ENCODE peak calls at places on chromosomes 6 and 20, in ten cellular contexts. One of them, this sample, is unnamed.

GRCh38 chr20:14478126-14478525 is 140.7 kb upstream of the FLRT3 start:
- DNase-seq in prostate gland: no peak
- DNase-seq in left ventricle myocardium inferior: no peak
- DNase-seq in GM13977: no peak
- DNase-seq in cardiac muscle cell: no peak
- DNase-seq in PC-3: no peak
- DNase-seq in astrocyte of the cerebellum: no peak
- DNase-seq in brain microvascular endothelial cell: no peak
- DNase-seq in MCF 10A: peak
- DNase-seq in fibroblast of lung: no peak
- DNase-seq in this sample: no peak

GRCh38 chr6:166825553-166826145 is 130.7 kb downstream of the RNASET2 start:
- DNase-seq in fibroblast of lung: peak
- DNase-seq in cardiac muscle cell: peak
- DNase-seq in brain microvascular endothelial cell: peak
- DNase-seq in prostate gland: no peak
- DNase-seq in left ventricle myocardium inferior: no peak
- DNase-seq in astrocyte of the cerebellum: peak
- DNase-seq in GM13977: no peak
- DNase-seq in PC-3: peak
- DNase-seq in MCF 10A: peak
- DNase-seq in this sample: no peak

GRCh38 chr6:4635666-4636065 is 140.5 kb upstream of the CDYL start:
- DNase-seq in GM13977: no peak
- DNase-seq in MCF 10A: peak
- DNase-seq in left ventricle myocardium inferior: no peak
- DNase-seq in prostate gland: no peak
- DNase-seq in fibroblast of lung: no peak
- DNase-seq in cardiac muscle cell: peak
- DNase-seq in astrocyte of the cerebellum: no peak
- DNase-seq in brain microvascular endothelial cell: no peak
- DNase-seq in PC-3: no peak
- DNase-seq in this sample: no peak

GRCh38 chr20:50992733-50993457 is 30.0 kb downstream of the KCNG1 start:
- DNase-seq in cardiac muscle cell: peak
- DNase-seq in fibroblast of lung: peak
- DNase-seq in brain microvascular endothelial cell: peak
- DNase-seq in prostate gland: peak
- DNase-seq in GM13977: peak
- DNase-seq in left ventricle myocardium inferior: no peak
- DNase-seq in astrocyte of the cerebellum: peak
- DNase-seq in PC-3: peak
- DNase-seq in MCF 10A: peak
- DNase-seq in this sample: peak

GRCh38 chr20:53837126-53837826 is 233.1 kb downstream of the BCAS1 start:
- DNase-seq in GM13977: no peak
- DNase-seq in MCF 10A: no peak
- DNase-seq in fibroblast of lung: no peak
- DNase-seq in left ventricle myocardium inferior: no peak
- DNase-seq in cardiac muscle cell: no peak
- DNase-seq in prostate gland: no peak
- DNase-seq in brain microvascular endothelial cell: no peak
- DNase-seq in astrocyte of the cerebellum: no peak
- DNase-seq in PC-3: no peak
- DNase-seq in this sample: no peak

GRCh38 chr20:9829835-9830234 is 9.0 kb downstream of the PAK5 start:
- DNase-seq in prostate gland: no peak
- DNase-seq in cardiac muscle cell: no peak
- DNase-seq in astrocyte of the cerebellum: no peak
- DNase-seq in GM13977: no peak
- DNase-seq in brain microvascular endothelial cell: no peak
- DNase-seq in MCF 10A: no peak
- DNase-seq in PC-3: no peak
- DNase-seq in left ventricle myocardium inferior: no peak
- DNase-seq in fibroblast of lung: no peak
- DNase-seq in this sample: no peak

GRCh38 chr6:31966506-31966905 is 5.4 kb downstream of the DXO start:
- DNase-seq in brain microvascular endothelial cell: no peak
- DNase-seq in MCF 10A: no peak
- DNase-seq in prostate gland: no peak
- DNase-seq in fibroblast of lung: no peak
- DNase-seq in left ventricle myocardium inferior: no peak
- DNase-seq in PC-3: no peak
- DNase-seq in cardiac muscle cell: no peak
- DNase-seq in astrocyte of the cerebellum: no peak
- DNase-seq in GM13977: no peak
- DNase-seq in this sample: no peak

GRCh38 chr6:149888113-149888512 is 9.8 kb downstream of the RAET1E start:
- DNase-seq in prostate gland: no peak
- DNase-seq in brain microvascular endothelial cell: no peak
- DNase-seq in astrocyte of the cerebellum: no peak
- DNase-seq in PC-3: no peak
- DNase-seq in cardiac muscle cell: no peak
- DNase-seq in fibroblast of lung: no peak
- DNase-seq in GM13977: no peak
- DNase-seq in MCF 10A: peak
- DNase-seq in left ventricle myocardium inferior: no peak
- DNase-seq in this sample: no peak

GRCh38 chr6:51386347-51386836 is 567.7 kb downstream of the TFAP2B start:
- DNase-seq in left ventricle myocardium inferior: no peak
- DNase-seq in astrocyte of the cerebellum: no peak
- DNase-seq in brain microvascular endothelial cell: no peak
- DNase-seq in cardiac muscle cell: no peak
- DNase-seq in fibroblast of lung: no peak
- DNase-seq in GM13977: no peak
- DNase-seq in MCF 10A: no peak
- DNase-seq in prostate gland: no peak
- DNase-seq in PC-3: no peak
- DNase-seq in this sample: no peak

GRCh38 chr6:131107166-131107565 is 28.1 kb upstream of the AKAP7 start:
- DNase-seq in prostate gland: no peak
- DNase-seq in MCF 10A: no peak
- DNase-seq in brain microvascular endothelial cell: peak
- DNase-seq in PC-3: peak
- DNase-seq in GM13977: no peak
- DNase-seq in left ventricle myocardium inferior: no peak
- DNase-seq in astrocyte of the cerebellum: no peak
- DNase-seq in cardiac muscle cell: peak
- DNase-seq in fibroblast of lung: peak
- DNase-seq in this sample: no peak

GRCh38 chr6:105873256-105873704 is 212.9 kb upstream of the PRDM1 start:
- DNase-seq in GM13977: no peak
- DNase-seq in cardiac muscle cell: no peak
- DNase-seq in brain microvascular endothelial cell: no peak
- DNase-seq in MCF 10A: no peak
- DNase-seq in fibroblast of lung: no peak
- DNase-seq in astrocyte of the cerebellum: no peak
- DNase-seq in prostate gland: no peak
- DNase-seq in left ventricle myocardium inferior: no peak
- DNase-seq in PC-3: peak
- DNase-seq in this sample: no peak

GRCh38 chr6:157058574-157058973 is 264.7 kb downstream of the TMEM242 start:
- DNase-seq in prostate gland: no peak
- DNase-seq in GM13977: no peak
- DNase-seq in astrocyte of the cerebellum: no peak
- DNase-seq in cardiac muscle cell: no peak
- DNase-seq in brain microvascular endothelial cell: no peak
- DNase-seq in left ventricle myocardium inferior: no peak
- DNase-seq in MCF 10A: no peak
- DNase-seq in PC-3: no peak
- DNase-seq in fibroblast of lung: no peak
- DNase-seq in this sample: no peak
- TF ChIP-seq CTCF in prostate gland: no peak
- TF ChIP-seq CTCF in GM13977: no peak
- TF ChIP-seq CTCF in astrocyte of the cerebellum: no peak
- TF ChIP-seq CTCF in cardiac muscle cell: no peak
- TF ChIP-seq CTCF in brain microvascular endothelial cell: no peak
- TF ChIP-seq CTCF in left ventricle myocardium inferior: no peak
- TF ChIP-seq CTCF in MCF 10A: no peak
- TF ChIP-seq CTCF in PC-3: no peak
- TF ChIP-seq CTCF in fibroblast of lung: no peak
- TF ChIP-seq CTCF in this sample: no peak

GRCh38 chr20:41837669-41838224 is 219.6 kb upstream of the CHD6 start:
- DNase-seq in brain microvascular endothelial cell: no peak
- DNase-seq in GM13977: no peak
- DNase-seq in left ventricle myocardium inferior: no peak
- DNase-seq in fibroblast of lung: no peak
- DNase-seq in MCF 10A: no peak
- DNase-seq in cardiac muscle cell: no peak
- DNase-seq in astrocyte of the cerebellum: no peak
- DNase-seq in PC-3: no peak
- DNase-seq in prostate gland: no peak
- DNase-seq in this sample: no peak

GRCh38 chr20:41830702-41831101 is 212.5 kb upstream of the CHD6 start:
- DNase-seq in left ventricle myocardium inferior: no peak
- DNase-seq in brain microvascular endothelial cell: no peak
- DNase-seq in prostate gland: no peak
- DNase-seq in cardiac muscle cell: no peak
- DNase-seq in fibroblast of lung: no peak
- DNase-seq in GM13977: no peak
- DNase-seq in MCF 10A: no peak
- DNase-seq in astrocyte of the cerebellum: no peak
- DNase-seq in PC-3: no peak
- DNase-seq in this sample: no peak

GRCh38 chr20:41833739-41834138 is 215.6 kb upstream of the CHD6 start:
- DNase-seq in MCF 10A: no peak
- DNase-seq in cardiac muscle cell: no peak
- DNase-seq in astrocyte of the cerebellum: no peak
- DNase-seq in brain microvascular endothelial cell: no peak
- DNase-seq in PC-3: no peak
- DNase-seq in prostate gland: no peak
- DNase-seq in left ventricle myocardium inferior: no peak
- DNase-seq in fibroblast of lung: no peak
- DNase-seq in GM13977: no peak
- DNase-seq in this sample: no peak
- TF ChIP-seq CTCF in MCF 10A: no peak
- TF ChIP-seq CTCF in cardiac muscle cell: no peak
- TF ChIP-seq CTCF in astrocyte of the cerebellum: no peak
- TF ChIP-seq CTCF in brain microvascular endothelial cell: no peak
- TF ChIP-seq CTCF in PC-3: no peak
- TF ChIP-seq CTCF in prostate gland: no peak
- TF ChIP-seq CTCF in left ventricle myocardium inferior: no peak
- TF ChIP-seq CTCF in fibroblast of lung: no peak
- TF ChIP-seq CTCF in GM13977: no peak
- TF ChIP-seq CTCF in this sample: no peak

GRCh38 chr6:85127696-85128225 is 322.1 kb upstream of the NT5E start:
- DNase-seq in PC-3: no peak
- DNase-seq in brain microvascular endothelial cell: no peak
- DNase-seq in astrocyte of the cerebellum: no peak
- DNase-seq in left ventricle myocardium inferior: no peak
- DNase-seq in prostate gland: no peak
- DNase-seq in cardiac muscle cell: no peak
- DNase-seq in GM13977: no peak
- DNase-seq in fibroblast of lung: no peak
- DNase-seq in MCF 10A: no peak
- DNase-seq in this sample: no peak

GRCh38 chr6:85127179-85127498 is 322.7 kb upstream of the NT5E start:
- DNase-seq in fibroblast of lung: no peak
- DNase-seq in astrocyte of the cerebellum: no peak
- DNase-seq in cardiac muscle cell: no peak
- DNase-seq in GM13977: no peak
- DNase-seq in left ventricle myocardium inferior: no peak
- DNase-seq in MCF 10A: no peak
- DNase-seq in PC-3: no peak
- DNase-seq in prostate gland: no peak
- DNase-seq in brain microvascular endothelial cell: no peak
- DNase-seq in this sample: no peak

GRCh38 chr6:85124472-85125428 is 325.1 kb upstream of the NT5E start:
- DNase-seq in prostate gland: no peak
- DNase-seq in MCF 10A: peak
- DNase-seq in fibroblast of lung: no peak
- DNase-seq in PC-3: no peak
- DNase-seq in cardiac muscle cell: peak
- DNase-seq in left ventricle myocardium inferior: no peak
- DNase-seq in brain microvascular endothelial cell: peak
- DNase-seq in GM13977: no peak
- DNase-seq in astrocyte of the cerebellum: no peak
- DNase-seq in this sample: no peak

GRCh38 chr6:85129881-85130280 is 320.0 kb upstream of the NT5E start:
- DNase-seq in left ventricle myocardium inferior: no peak
- DNase-seq in PC-3: peak
- DNase-seq in cardiac muscle cell: peak
- DNase-seq in prostate gland: no peak
- DNase-seq in fibroblast of lung: no peak
- DNase-seq in brain microvascular endothelial cell: peak
- DNase-seq in GM13977: no peak
- DNase-seq in MCF 10A: peak
- DNase-seq in astrocyte of the cerebellum: no peak
- DNase-seq in this sample: no peak

GRCh38 chr6:85126448-85127178 is 323.3 kb upstream of the NT5E start:
- DNase-seq in PC-3: peak
- DNase-seq in GM13977: peak
- DNase-seq in prostate gland: no peak
- DNase-seq in MCF 10A: peak
- DNase-seq in astrocyte of the cerebellum: no peak
- DNase-seq in cardiac muscle cell: peak
- DNase-seq in left ventricle myocardium inferior: peak
- DNase-seq in brain microvascular endothelial cell: peak
- DNase-seq in fibroblast of lung: peak
- DNase-seq in this sample: peak
- TF ChIP-seq CTCF in PC-3: peak
- TF ChIP-seq CTCF in GM13977: peak
- TF ChIP-seq CTCF in prostate gland: no peak
- TF ChIP-seq CTCF in MCF 10A: peak
- TF ChIP-seq CTCF in astrocyte of the cerebellum: peak
- TF ChIP-seq CTCF in cardiac muscle cell: peak
- TF ChIP-seq CTCF in left ventricle myocardium inferior: peak
- TF ChIP-seq CTCF in brain microvascular endothelial cell: peak
- TF ChIP-seq CTCF in fibroblast of lung: peak
- TF ChIP-seq CTCF in this sample: peak

GRCh38 chr6:35688605-35689322 is at the start of gene FKBP5:
- DNase-seq in brain microvascular endothelial cell: peak
- DNase-seq in astrocyte of the cerebellum: peak
- DNase-seq in GM13977: peak
- DNase-seq in left ventricle myocardium inferior: peak
- DNase-seq in cardiac muscle cell: peak
- DNase-seq in prostate gland: peak
- DNase-seq in PC-3: peak
- DNase-seq in MCF 10A: peak
- DNase-seq in fibroblast of lung: peak
- DNase-seq in this sample: peak
- TF ChIP-seq CTCF in brain microvascular endothelial cell: no peak
- TF ChIP-seq CTCF in astrocyte of the cerebellum: no peak
- TF ChIP-seq CTCF in GM13977: no peak
- TF ChIP-seq CTCF in left ventricle myocardium inferior: no peak
- TF ChIP-seq CTCF in cardiac muscle cell: no peak
- TF ChIP-seq CTCF in prostate gland: no peak
- TF ChIP-seq CTCF in PC-3: no peak
- TF ChIP-seq CTCF in MCF 10A: no peak
- TF ChIP-seq CTCF in fibroblast of lung: no peak
- TF ChIP-seq CTCF in this sample: no peak